ENCODE peak calls at places on chromosomes 11 and 22, in seven cellular contexts. V is psoas muscle, O is cardiac muscle cell, F is tibial nerve, B is adrenal gland, C is fibroblast of lung, T is thoracic aorta. S is an unnamed sample.

GRCh38 chr22:22431271-22432220 is 77.0 kb downstream of the ZNF280B start:
- DNase-seq in F (peak; percentile 70), V (peak; percentile 68), C (peak; percentile 32), T (peak; percentile 6), O (peak; percentile 1), B (peak; percentile 71), S (no peak)

GRCh38 chr11:5600374-5600851 is 4.0 kb downstream of the TRIM6 start:
- DNase-seq in O (peak; percentile 85), C (peak; percentile 86), T (no peak), V (peak; percentile 67), F (peak; percentile 64), B (peak; percentile 68), S (no peak)

GRCh38 chr11:27697679-27698275 is 2.5 kb downstream of the BDNF start:
- DNase-seq in C (peak; percentile 66), V (no peak), B (no peak), T (no peak), F (no peak), O (no peak), S (no peak)

GRCh38 chr11:131253142-131253884 is 117.1 kb upstream of the NTM start:
- DNase-seq in T (no peak), F (no peak), B (no peak), O (no peak), C (peak; percentile 20), V (no peak), S (no peak)

GRCh38 chr22:20567993-20568417 is 60.6 kb downstream of the MED15 start:
- DNase-seq in F (no peak), V (peak; percentile 21), B (no peak), T (no peak), O (no peak), C (no peak), S (no peak)

GRCh38 chr11:4654635-4655335 is 11.0 kb downstream of the OR51E1 start:
- DNase-seq in O (no peak), B (no peak), F (no peak), V (no peak), C (no peak), T (no peak), S (no peak)

GRCh38 chr11:95790933-95791247 is 592 bp downstream of the CEP57 start:
- DNase-seq in O (peak; percentile 81), C (peak; percentile 66), V (no peak), F (peak; percentile 61), B (peak; percentile 55), T (peak; percentile 30), S (peak; percentile 63)

GRCh38 chr11:126446581-126446980 is 91.1 kb downstream of the ST3GAL4 start:
- DNase-seq in B (no peak), V (no peak), C (no peak), T (no peak), O (no peak), F (no peak), S (no peak)

GRCh38 chr22:37401401-37401859 is 25.8 kb downstream of the ELFN2 start:
- DNase-seq in V (no peak), T (no peak), C (peak; percentile 62), O (no peak), F (peak; percentile 58), B (no peak), S (no peak)

GRCh38 chr11:68093565-68093964 is 27.6 kb downstream of the CHKA start:
- DNase-seq in B (no peak), V (no peak), T (no peak), C (no peak), F (no peak), O (no peak), S (no peak)

GRCh38 chr11:129458278-129458677 is 82.6 kb downstream of the BARX2 start:
- DNase-seq in T (no peak), B (no peak), F (no peak), O (no peak), V (no peak), C (no peak), S (no peak)

GRCh38 chr11:125772834-125773505 is 5.7 kb downstream of the PATE2 start:
- DNase-seq in O (no peak), C (peak; percentile 100), B (no peak), T (no peak), V (no peak), F (no peak), S (no peak)

GRCh38 chr11:9158898-9159391 is 67.5 kb upstream of the SCUBE2 start:
- DNase-seq in B (no peak), O (no peak), V (no peak), C (peak; percentile 48), F (no peak), T (no peak), S (no peak)

GRCh38 chr11:86244063-86244521 is 461 bp upstream of the EED start:
- DNase-seq in B (peak; percentile 84), T (peak; percentile 38), O (peak; percentile 92), V (peak; percentile 92), F (peak; percentile 76), C (peak; percentile 84), S (peak; percentile 85)

GRCh38 chr11:119347242-119347641 is 737 bp upstream of the MFRP start:
- DNase-seq in C (no peak), F (no peak), O (no peak), V (no peak), B (no peak), T (no peak), S (no peak)

GRCh38 chr11:45928535-45929215 is 6.2 kb downstream of the LARGE2 start:
- DNase-seq in F (no peak), C (no peak), O (no peak), B (no peak), T (no peak), V (no peak), S (no peak)

GRCh38 chr11:45930951-45931563 is 8.6 kb downstream of the LARGE2 start:
- DNase-seq in B (no peak), O (no peak), F (no peak), V (no peak), C (no peak), T (no peak), S (no peak)

GRCh38 chr11:45929486-45930030 is 7.1 kb downstream of the LARGE2 start:
- DNase-seq in V (no peak), C (no peak), O (no peak), B (no peak), T (no peak), F (no peak), S (no peak)

GRCh38 chr11:45931739-45932138 is 9.3 kb downstream of the LARGE2 start:
- DNase-seq in T (no peak), O (no peak), B (peak; percentile 20), F (no peak), V (no peak), C (no peak), S (no peak)

GRCh38 chr11:45930031-45930794 is 7.8 kb downstream of the LARGE2 start:
- DNase-seq in V (no peak), C (no peak), T (no peak), B (peak; percentile 24), F (no peak), O (no peak), S (no peak)
- H3K27ac ChIP-seq in V (no peak overlapping the region), C (no peak overlapping the region), T (no peak overlapping the region), B (peak overlapping the region; percentile 77), F (peak overlapping the region; percentile 28), O (no peak overlapping the region), S (no peak overlapping the region)

DNA sequence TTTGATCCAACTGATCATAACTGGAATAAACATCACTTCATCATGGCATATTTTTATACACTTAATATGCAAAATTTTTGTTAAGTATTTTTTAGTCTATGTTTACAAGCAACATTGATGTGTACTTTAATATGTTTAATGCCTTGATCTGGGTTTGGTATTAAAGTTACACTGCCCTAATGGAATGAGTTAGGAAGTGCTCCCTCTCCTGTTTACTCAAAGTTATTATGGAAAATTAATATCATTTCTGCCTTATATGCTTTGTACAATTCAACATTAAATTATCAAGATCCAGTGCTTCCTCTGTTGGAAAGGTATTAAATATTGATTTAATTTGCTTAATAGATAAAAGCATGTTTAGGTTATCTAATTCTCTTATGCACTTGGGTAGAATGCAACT is 927.3 kb upstream of the RAG2 start:
- DNase-seq in F (no peak), C (no peak), B (no peak), O (no peak), V (no peak), T (no peak), S (no peak)
- TF ChIP-seq CTCF in F (no peak), C (peak; percentile 20), B (no peak), O (peak; percentile 40), V (no peak), T (no peak), S (no peak)

DNA sequence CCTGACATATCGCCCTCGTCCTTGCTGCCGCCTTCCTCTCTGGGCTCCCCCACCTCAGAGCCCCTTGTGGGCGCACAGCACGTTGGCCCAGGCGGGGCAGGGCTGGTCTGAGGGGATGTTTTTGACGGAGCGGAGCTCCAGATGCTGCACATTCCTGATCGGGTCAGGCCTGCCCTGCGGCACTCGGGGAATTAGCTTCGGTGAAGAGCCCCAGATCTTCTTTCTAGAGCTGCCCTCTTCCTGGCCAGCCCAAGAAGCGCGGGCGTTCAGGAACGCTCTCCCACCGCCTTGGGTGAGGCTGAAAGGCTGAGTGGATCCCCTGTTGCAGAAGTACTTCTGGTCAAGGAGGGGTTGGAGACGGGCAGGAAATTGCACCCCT is 12.1 kb downstream of the YPEL4 start:
- DNase-seq in V (peak; percentile 55), T (no peak), O (peak; percentile 80), C (no peak), B (no peak), F (no peak), S (peak; percentile 18)
- H3K4me3 ChIP-seq in V (peak overlapping the region; percentile 68), T (peak overlapping the region; percentile 96), O (peak overlapping the region; percentile 92), C (peak overlapping the region; percentile 93), B (peak overlapping the region; percentile 75), F (peak overlapping the region; percentile 69), S (peak overlapping the region; percentile 62)

GRCh38 chr11:10305262-10305963 is 540 bp downstream of the ADM start:
- DNase-seq in O (peak; percentile 70), C (peak; percentile 18), T (no peak), B (no peak), F (no peak), V (peak; percentile 68), S (no peak)
- H3K27ac ChIP-seq in O (peak overlapping the region; percentile 33), C (peak overlapping the region; percentile 74), T (peak overlapping the region; percentile 56), B (peak overlapping the region; percentile 94), F (peak overlapping the region; percentile 81), V (peak overlapping the region; percentile 86), S (no peak overlapping the region)

DNA sequence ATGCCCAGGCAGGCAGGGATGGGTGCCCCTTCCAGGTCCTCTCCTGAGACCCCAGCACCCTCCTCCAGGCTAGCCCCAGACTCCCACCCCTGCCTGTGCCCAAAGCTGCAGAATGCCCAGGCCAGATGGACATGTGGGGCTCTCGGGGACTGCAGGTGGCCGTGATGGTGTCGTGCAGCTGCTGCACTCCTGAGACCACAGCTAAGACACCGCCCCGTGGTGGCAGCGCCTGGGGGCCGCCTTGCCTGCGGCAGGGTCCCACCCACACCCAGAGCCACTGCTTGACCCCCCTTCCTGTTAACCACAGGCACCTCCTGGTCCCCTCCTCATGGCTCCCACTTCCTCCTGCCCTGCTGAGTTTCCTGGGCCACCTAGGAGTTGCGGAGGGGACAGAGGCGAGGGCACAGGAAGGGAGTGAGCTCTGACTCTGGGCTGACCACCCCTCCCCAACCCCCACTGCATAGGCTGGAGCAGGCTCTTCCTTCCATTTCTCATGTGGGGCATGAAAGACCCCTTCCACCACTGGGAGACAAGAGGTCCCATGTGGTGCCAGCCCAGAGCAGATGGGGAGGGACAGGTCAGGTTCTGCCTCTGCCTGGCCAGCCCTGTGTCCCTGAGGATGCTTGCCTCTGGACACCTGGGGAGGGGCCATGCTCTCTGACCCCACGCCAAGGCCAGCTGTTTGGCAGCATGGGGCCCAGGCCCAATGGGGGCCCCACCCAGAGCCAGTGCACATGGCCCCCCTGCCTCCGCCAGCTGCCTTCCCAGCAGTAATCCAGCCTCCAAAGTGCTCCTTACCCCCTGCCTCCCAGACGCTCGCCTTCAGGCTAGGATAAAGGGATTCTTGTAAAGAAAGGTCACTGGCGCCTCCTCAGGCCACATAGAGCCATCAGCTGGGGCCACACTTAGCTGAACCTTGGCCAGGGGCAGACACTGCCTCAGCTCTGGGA is 29.3 kb downstream of the OSBPL5 start:
- DNase-seq in F (no peak), C (no peak), V (peak; percentile 65), O (no peak), B (no peak), T (no peak), S (no peak)
- TF ChIP-seq CTCF in F (peak; percentile 8), C (no peak), V (no peak), O (no peak), B (no peak), T (no peak), S (no peak)